ENCODE peak calls at places on chromosomes 11 and 22, in four cellular contexts. H, P, M and S are unnamed samples.

GRCh38 chr11:45658292-45658991 is 7.0 kb downstream of the CHST1 start:
- DNase-seq in M (peak; percentile 92), H (no peak), P (peak; percentile 45), S (no peak)

GRCh38 chr11:106969660-106970059 is 48.6 kb downstream of the GUCY1A2 start:
- DNase-seq in M (peak; percentile 23), P (no peak), H (no peak), S (no peak)

GRCh38 chr11:45664376-45665205 is 831 bp downstream of the CHST1 start:
- DNase-seq in P (no peak), H (no peak), M (no peak), S (no peak)

GRCh38 chr11:128298271-128298670 is 289.1 kb downstream of the ETS1 start:
- DNase-seq in M (no peak), H (no peak), P (no peak), S (no peak)

GRCh38 chr11:65540290-65541092 is 15.6 kb downstream of the SCYL1 start:
- DNase-seq in H (peak; percentile 78), P (peak; percentile 82), M (peak; percentile 90), S (peak; percentile 99)

GRCh38 chr11:122494171-122494570 is 161.4 kb upstream of the UBASH3B start:
- DNase-seq in M (no peak), P (peak; percentile 1), H (no peak), S (no peak)

GRCh38 chr11:80595011-80595410 is 1154.2 kb upstream of the TENM4 start:
- DNase-seq in P (peak; percentile 68), H (no peak), M (no peak), S (no peak)

GRCh38 chr11:59981106-59981770 is 17.4 kb downstream of the OOSP4A start:
- DNase-seq in H (no peak), M (no peak), P (no peak), S (no peak)

GRCh38 chr11:91730071-91730470 is 494.5 kb upstream of the FAT3 start:
- DNase-seq in M (no peak), H (no peak), P (no peak), S (no peak)

GRCh38 chr11:35171226-35171625 is 32.3 kb downstream of the CD44 start:
- DNase-seq in H (no peak), M (no peak), P (no peak), S (no peak)

GRCh38 chr11:109680127-109680526 is 258.1 kb downstream of the C11orf87 start:
- DNase-seq in H (no peak), P (peak; percentile 18), M (no peak), S (no peak)

GRCh38 chr22:41417622-41418390 is 28.8 kb downstream of the TOB2 start:
- DNase-seq in H (no peak), M (peak; percentile 88), P (no peak), S (no peak)

GRCh38 chr11:18594999-18595749 is 4.4 kb upstream of the MISFA start:
- DNase-seq in M (no peak), P (peak; percentile 88), H (no peak), S (no peak)

GRCh38 chr11:13249992-13250391 is 27.6 kb upstream of the BMAL1 start:
- DNase-seq in M (no peak), H (no peak), P (no peak), S (no peak)

GRCh38 chr11:68998390-68998911 is 14.6 kb downstream of the MRGPRF start:
- DNase-seq in H (no peak), P (peak; percentile 12), M (peak; percentile 23), S (no peak)

GRCh38 chr11:59249535-59249934 is 36.8 kb upstream of the MPEG1 start:
- DNase-seq in P (no peak), H (no peak), M (no peak), S (no peak)

GRCh38 chr11:100932474-100933100 is 197.0 kb downstream of the PGR start:
- DNase-seq in P (peak; percentile 55), M (no peak), H (no peak), S (no peak)

GRCh38 chr11:108958446-108959123 is 293.7 kb downstream of the DDX10 start:
- DNase-seq in P (peak; percentile 82), H (no peak), M (no peak), S (no peak)

GRCh38 chr22:49022816-49023160 is 804.9 kb downstream of the BRD1 start:
- DNase-seq in H (no peak), P (no peak), M (no peak), S (no peak)

GRCh38 chr11:126332221-126332711 is 23.2 kb upstream of the ST3GAL4 start:
- DNase-seq in M (peak; percentile 54), H (no peak), P (peak; percentile 90), S (no peak)

GRCh38 chr22:19832476-19833108 is 22.1 kb downstream of the GNB1L start:
- DNase-seq in P (no peak), M (no peak), H (no peak), S (no peak)

GRCh38 chr22:47171441-47172221 is 409.2 kb downstream of the TBC1D22A start:
- DNase-seq in M (no peak), H (no peak), P (no peak), S (no peak)

GRCh38 chr22:26565889-26566288 is 24.0 kb downstream of the TPST2 start:
- DNase-seq in H (no peak), M (no peak), P (no peak), S (no peak)
- TF ChIP-seq CTCF in H (no peak), M (no peak), P (no peak), S (no peak)

GRCh38 chr22:38066381-38067027 is 9.3 kb downstream of the PICK1 start:
- DNase-seq in P (no peak), M (no peak), H (no peak), S (no peak)
- TF ChIP-seq CTCF in P (no peak), M (no peak), H (no peak), S (no peak)

GRCh38 chr11:8192896-8193209 is 24.0 kb upstream of the RIC3 start:
- DNase-seq in M (no peak), P (no peak), H (no peak), S (no peak)
- TF ChIP-seq CTCF in M (no peak), P (no peak), H (peak; percentile 31), S (no peak)

GRCh38 chr11:62217191-62217748 is 8.8 kb downstream of the SCGB2A1 start:
- DNase-seq in H (no peak), M (no peak), P (no peak), S (no peak)
- TF ChIP-seq CTCF in H (peak; percentile 23), M (no peak), P (peak; percentile 49), S (peak; percentile 43)

GRCh38 chr11:113275602-113276001 is 38.8 kb upstream of the TTC12 start:
- DNase-seq in M (no peak), P (no peak), H (no peak), S (no peak)

GRCh38 chr11:113272927-113273615 is 41.3 kb upstream of the TTC12 start:
- DNase-seq in P (no peak), H (no peak), M (no peak), S (no peak)

GRCh38 chr11:113272281-113272680 is 42.1 kb upstream of the TTC12 start:
- DNase-seq in M (no peak), P (no peak), H (no peak), S (peak; percentile 60)

GRCh38 chr11:113273720-113274119 is 40.7 kb upstream of the TTC12 start:
- DNase-seq in M (no peak), H (no peak), P (no peak), S (peak; percentile 87)

GRCh38 chr11:113274708-113275582 is 39.4 kb upstream of the TTC12 start:
- DNase-seq in M (no peak), P (no peak), H (no peak), S (no peak)
- TF ChIP-seq CTCF in M (peak; percentile 14), P (no peak), H (no peak), S (no peak)

DNA sequence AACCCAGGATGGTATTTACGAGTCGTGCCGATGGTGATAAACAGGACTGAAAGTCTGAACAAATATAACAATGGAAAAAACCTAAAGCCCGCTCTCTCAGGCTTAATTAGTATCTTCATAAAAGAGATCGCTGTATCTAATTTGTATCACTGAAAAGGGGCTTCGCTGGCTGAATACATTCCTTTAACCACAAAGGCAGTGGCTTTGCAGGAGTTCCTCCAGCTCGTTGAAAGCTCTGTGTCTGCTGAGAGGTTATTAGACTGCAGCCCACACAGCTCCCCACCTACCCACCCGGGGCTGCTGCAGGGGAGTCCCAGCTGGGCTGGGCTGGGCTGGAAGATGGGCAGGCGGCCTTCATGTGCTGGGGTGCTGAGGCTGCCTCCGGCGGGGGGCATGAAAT is 15.1 kb downstream of the SHISAL1 start:
- DNase-seq in H (no peak), P (no peak), M (no peak), S (no peak)
- TF ChIP-seq CTCF in H (no peak), P (no peak), M (no peak), S (no peak)